ENCODE peak calls at places on chromosome 3, in nine cellular contexts. One of them, this sample, is unnamed. For H3K4me1 and H3K9me3, the result is how much of the 10 kb centered on the place peaks cover.

GRCh38 chr3:100802126-100802525 is 92.8 kb downstream of the TFG start:
- DNase-seq in uterus: no peak
- DNase-seq in esophagus squamous epithelium: no peak
- DNase-seq in sigmoid colon: no peak
- DNase-seq in endothelial cell of umbilical vein: no peak
- DNase-seq in IMR-90: peak
- DNase-seq in upper lobe of left lung: no peak
- DNase-seq in breast epithelium: no peak
- DNase-seq in suprapubic skin: no peak
- DNase-seq in this sample: no peak

GRCh38 chr3:42450567-42450966 is 40.2 kb upstream of the LYZL4 start:
- DNase-seq in uterus: no peak
- DNase-seq in esophagus squamous epithelium: no peak
- DNase-seq in sigmoid colon: no peak
- DNase-seq in endothelial cell of umbilical vein: no peak
- DNase-seq in IMR-90: no peak
- DNase-seq in upper lobe of left lung: no peak
- DNase-seq in breast epithelium: no peak
- DNase-seq in suprapubic skin: no peak
- DNase-seq in this sample: no peak

GRCh38 chr3:195080125-195080524 is 190.8 kb downstream of the XXYLT1 start:
- DNase-seq in uterus: no peak
- DNase-seq in esophagus squamous epithelium: no peak
- DNase-seq in sigmoid colon: no peak
- DNase-seq in endothelial cell of umbilical vein: peak
- DNase-seq in IMR-90: no peak
- DNase-seq in upper lobe of left lung: no peak
- DNase-seq in breast epithelium: no peak
- DNase-seq in suprapubic skin: no peak
- DNase-seq in this sample: no peak

GRCh38 chr3:45337839-45338470 is 50.4 kb upstream of the LARS2 start:
- DNase-seq in uterus: no peak
- DNase-seq in esophagus squamous epithelium: no peak
- DNase-seq in sigmoid colon: no peak
- DNase-seq in endothelial cell of umbilical vein: no peak
- DNase-seq in IMR-90: no peak
- DNase-seq in upper lobe of left lung: no peak
- DNase-seq in breast epithelium: no peak
- DNase-seq in suprapubic skin: no peak
- DNase-seq in this sample: no peak

GRCh38 chr3:122533931-122534334 is 19.2 kb upstream of the KPNA1 start:
- DNase-seq in uterus: no peak
- DNase-seq in esophagus squamous epithelium: no peak
- DNase-seq in sigmoid colon: no peak
- DNase-seq in endothelial cell of umbilical vein: no peak
- DNase-seq in IMR-90: peak
- DNase-seq in upper lobe of left lung: no peak
- DNase-seq in breast epithelium: peak
- DNase-seq in suprapubic skin: no peak
- DNase-seq in this sample: peak

GRCh38 chr3:20930034-20930433 is 744.0 kb upstream of the SGO1 start:
- DNase-seq in uterus: no peak
- DNase-seq in esophagus squamous epithelium: no peak
- DNase-seq in sigmoid colon: no peak
- DNase-seq in endothelial cell of umbilical vein: peak
- DNase-seq in IMR-90: no peak
- DNase-seq in upper lobe of left lung: no peak
- DNase-seq in breast epithelium: no peak
- DNase-seq in suprapubic skin: no peak
- DNase-seq in this sample: no peak

GRCh38 chr3:37899711-37900306 is 38.1 kb downstream of the CTDSPL start:
- DNase-seq in uterus: no peak
- DNase-seq in esophagus squamous epithelium: no peak
- DNase-seq in sigmoid colon: no peak
- DNase-seq in endothelial cell of umbilical vein: peak
- DNase-seq in IMR-90: no peak
- DNase-seq in upper lobe of left lung: no peak
- DNase-seq in breast epithelium: no peak
- DNase-seq in suprapubic skin: no peak
- DNase-seq in this sample: no peak

GRCh38 chr3:47669026-47669749 is 90.5 kb upstream of the CSPG5 start:
- DNase-seq in uterus: no peak
- DNase-seq in esophagus squamous epithelium: no peak
- DNase-seq in sigmoid colon: no peak
- DNase-seq in endothelial cell of umbilical vein: peak
- DNase-seq in IMR-90: peak
- DNase-seq in upper lobe of left lung: no peak
- DNase-seq in breast epithelium: no peak
- DNase-seq in suprapubic skin: no peak
- DNase-seq in this sample: no peak

GRCh38 chr3:42024578-42025387 is 62.9 kb upstream of the ULK4 start:
- DNase-seq in uterus: no peak
- DNase-seq in esophagus squamous epithelium: no peak
- DNase-seq in sigmoid colon: no peak
- DNase-seq in endothelial cell of umbilical vein: peak
- DNase-seq in IMR-90: no peak
- DNase-seq in upper lobe of left lung: peak
- DNase-seq in breast epithelium: no peak
- DNase-seq in suprapubic skin: no peak
- DNase-seq in this sample: no peak

GRCh38 chr3:66593978-66594377 is 93.2 kb upstream of the LRIG1 start:
- DNase-seq in uterus: no peak
- DNase-seq in esophagus squamous epithelium: no peak
- DNase-seq in sigmoid colon: no peak
- DNase-seq in endothelial cell of umbilical vein: no peak
- DNase-seq in IMR-90: peak
- DNase-seq in upper lobe of left lung: no peak
- DNase-seq in breast epithelium: no peak
- DNase-seq in suprapubic skin: no peak
- DNase-seq in this sample: no peak

GRCh38 chr3:16372362-16373269 is 107.6 kb downstream of the OXNAD1 start:
- DNase-seq in uterus: peak
- DNase-seq in esophagus squamous epithelium: no peak
- DNase-seq in sigmoid colon: no peak
- DNase-seq in endothelial cell of umbilical vein: no peak
- DNase-seq in IMR-90: no peak
- DNase-seq in upper lobe of left lung: no peak
- DNase-seq in breast epithelium: no peak
- DNase-seq in suprapubic skin: no peak
- DNase-seq in this sample: no peak

GRCh38 chr3:187929115-187929828 is 184.0 kb upstream of the BCL6 start:
- DNase-seq in uterus: no peak
- DNase-seq in esophagus squamous epithelium: no peak
- DNase-seq in sigmoid colon: no peak
- DNase-seq in endothelial cell of umbilical vein: no peak
- DNase-seq in IMR-90: no peak
- DNase-seq in upper lobe of left lung: no peak
- DNase-seq in breast epithelium: no peak
- DNase-seq in suprapubic skin: no peak
- DNase-seq in this sample: no peak

GRCh38 chr3:4587061-4587837 is 94.1 kb downstream of the ITPR1 start:
- DNase-seq in uterus: no peak
- DNase-seq in esophagus squamous epithelium: no peak
- DNase-seq in sigmoid colon: no peak
- DNase-seq in endothelial cell of umbilical vein: no peak
- DNase-seq in IMR-90: no peak
- DNase-seq in upper lobe of left lung: no peak
- DNase-seq in breast epithelium: no peak
- DNase-seq in suprapubic skin: no peak
- DNase-seq in this sample: no peak

GRCh38 chr3:12442654-12443501 is 41.4 kb upstream of the TSEN2 start:
- DNase-seq in uterus: no peak
- DNase-seq in esophagus squamous epithelium: no peak
- DNase-seq in sigmoid colon: peak
- DNase-seq in endothelial cell of umbilical vein: no peak
- DNase-seq in IMR-90: peak
- DNase-seq in upper lobe of left lung: no peak
- DNase-seq in breast epithelium: no peak
- DNase-seq in suprapubic skin: no peak
- DNase-seq in this sample: no peak

GRCh38 chr3:14490255-14490654 is 49.9 kb downstream of the GRIP2 start:
- DNase-seq in uterus: no peak
- DNase-seq in esophagus squamous epithelium: no peak
- DNase-seq in sigmoid colon: no peak
- DNase-seq in endothelial cell of umbilical vein: no peak
- DNase-seq in IMR-90: no peak
- DNase-seq in upper lobe of left lung: no peak
- DNase-seq in breast epithelium: no peak
- DNase-seq in suprapubic skin: no peak
- DNase-seq in this sample: no peak
- TF ChIP-seq POLR2A in uterus: no peak
- TF ChIP-seq POLR2A in esophagus squamous epithelium: no peak
- TF ChIP-seq POLR2A in sigmoid colon: no peak
- TF ChIP-seq POLR2A in endothelial cell of umbilical vein: no peak
- TF ChIP-seq POLR2A in IMR-90: no peak
- TF ChIP-seq POLR2A in upper lobe of left lung: no peak
- TF ChIP-seq POLR2A in breast epithelium: no peak
- TF ChIP-seq POLR2A in suprapubic skin: no peak
- TF ChIP-seq POLR2A in this sample: no peak

DNA sequence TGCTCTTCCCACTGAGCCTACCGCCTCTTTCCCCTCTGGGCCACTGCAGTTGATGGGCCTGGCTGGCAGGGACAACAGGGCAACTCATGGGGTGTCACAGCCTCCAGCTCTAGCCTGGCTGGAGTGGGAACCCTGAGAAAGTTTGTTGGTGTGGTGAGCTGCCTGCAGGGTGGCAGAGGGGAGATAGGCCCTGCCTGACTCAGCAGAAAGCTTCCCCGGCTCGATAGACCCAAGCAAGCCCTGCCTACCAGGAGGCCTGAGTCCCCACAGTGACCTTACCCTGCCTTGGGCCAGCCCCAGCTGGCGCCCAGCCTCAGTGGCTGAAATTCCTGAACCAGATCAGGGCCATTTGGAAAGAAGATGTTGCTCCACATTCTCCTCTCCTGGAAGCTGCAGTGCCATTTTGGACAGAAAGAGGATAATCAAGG is 29.4 kb downstream of the ABTB1 start:
- DNase-seq in uterus: peak
- DNase-seq in esophagus squamous epithelium: no peak
- DNase-seq in sigmoid colon: peak
- DNase-seq in endothelial cell of umbilical vein: no peak
- DNase-seq in IMR-90: no peak
- DNase-seq in upper lobe of left lung: no peak
- DNase-seq in breast epithelium: no peak
- DNase-seq in suprapubic skin: peak
- DNase-seq in this sample: peak
- H3K4me1 ChIP-seq in uterus: under half
- H3K4me1 ChIP-seq in esophagus squamous epithelium: under half
- H3K4me1 ChIP-seq in sigmoid colon: under half
- H3K4me1 ChIP-seq in endothelial cell of umbilical vein: under half
- H3K4me1 ChIP-seq in IMR-90: under half
- H3K4me1 ChIP-seq in upper lobe of left lung: under half
- H3K4me1 ChIP-seq in breast epithelium: under half
- H3K4me1 ChIP-seq in suprapubic skin: half or more
- H3K4me1 ChIP-seq in this sample: under half

GRCh38 chr3:40310690-40311089 is 1.2 kb downstream of the EIF1B start:
- DNase-seq in uterus: no peak
- DNase-seq in esophagus squamous epithelium: no peak
- DNase-seq in sigmoid colon: no peak
- DNase-seq in endothelial cell of umbilical vein: peak
- DNase-seq in IMR-90: peak
- DNase-seq in upper lobe of left lung: no peak
- DNase-seq in breast epithelium: no peak
- DNase-seq in suprapubic skin: no peak
- DNase-seq in this sample: no peak
- H3K9me3 ChIP-seq in uterus: under half
- H3K9me3 ChIP-seq in esophagus squamous epithelium: under half
- H3K9me3 ChIP-seq in sigmoid colon: under half
- H3K9me3 ChIP-seq in endothelial cell of umbilical vein: under half
- H3K9me3 ChIP-seq in IMR-90: under half
- H3K9me3 ChIP-seq in upper lobe of left lung: under half
- H3K9me3 ChIP-seq in breast epithelium: under half
- H3K9me3 ChIP-seq in suprapubic skin: under half
- H3K9me3 ChIP-seq in this sample: under half

GRCh38 chr3:50304601-50305000 is 1.2 kb upstream of the HYAL1 start:
- DNase-seq in uterus: no peak
- DNase-seq in esophagus squamous epithelium: no peak
- DNase-seq in sigmoid colon: no peak
- DNase-seq in endothelial cell of umbilical vein: no peak
- DNase-seq in IMR-90: peak
- DNase-seq in upper lobe of left lung: no peak
- DNase-seq in breast epithelium: no peak
- DNase-seq in suprapubic skin: no peak
- DNase-seq in this sample: no peak

GRCh38 chr3:50300681-50301254 is 1.6 kb upstream of the HYAL3 start:
- DNase-seq in uterus: no peak
- DNase-seq in esophagus squamous epithelium: no peak
- DNase-seq in sigmoid colon: no peak
- DNase-seq in endothelial cell of umbilical vein: no peak
- DNase-seq in IMR-90: no peak
- DNase-seq in upper lobe of left lung: no peak
- DNase-seq in breast epithelium: no peak
- DNase-seq in suprapubic skin: no peak
- DNase-seq in this sample: no peak

GRCh38 chr3:50299929-50300680 is 900 bp upstream of the HYAL3 start:
- DNase-seq in uterus: no peak
- DNase-seq in esophagus squamous epithelium: no peak
- DNase-seq in sigmoid colon: peak
- DNase-seq in endothelial cell of umbilical vein: no peak
- DNase-seq in IMR-90: peak
- DNase-seq in upper lobe of left lung: no peak
- DNase-seq in breast epithelium: no peak
- DNase-seq in suprapubic skin: peak
- DNase-seq in this sample: peak

GRCh38 chr3:50302095-50303037 is 1.0 kb downstream of the HYAL1 start:
- DNase-seq in uterus: no peak
- DNase-seq in esophagus squamous epithelium: no peak
- DNase-seq in sigmoid colon: no peak
- DNase-seq in endothelial cell of umbilical vein: no peak
- DNase-seq in IMR-90: no peak
- DNase-seq in upper lobe of left lung: peak
- DNase-seq in breast epithelium: no peak
- DNase-seq in suprapubic skin: peak
- DNase-seq in this sample: no peak

DNA sequence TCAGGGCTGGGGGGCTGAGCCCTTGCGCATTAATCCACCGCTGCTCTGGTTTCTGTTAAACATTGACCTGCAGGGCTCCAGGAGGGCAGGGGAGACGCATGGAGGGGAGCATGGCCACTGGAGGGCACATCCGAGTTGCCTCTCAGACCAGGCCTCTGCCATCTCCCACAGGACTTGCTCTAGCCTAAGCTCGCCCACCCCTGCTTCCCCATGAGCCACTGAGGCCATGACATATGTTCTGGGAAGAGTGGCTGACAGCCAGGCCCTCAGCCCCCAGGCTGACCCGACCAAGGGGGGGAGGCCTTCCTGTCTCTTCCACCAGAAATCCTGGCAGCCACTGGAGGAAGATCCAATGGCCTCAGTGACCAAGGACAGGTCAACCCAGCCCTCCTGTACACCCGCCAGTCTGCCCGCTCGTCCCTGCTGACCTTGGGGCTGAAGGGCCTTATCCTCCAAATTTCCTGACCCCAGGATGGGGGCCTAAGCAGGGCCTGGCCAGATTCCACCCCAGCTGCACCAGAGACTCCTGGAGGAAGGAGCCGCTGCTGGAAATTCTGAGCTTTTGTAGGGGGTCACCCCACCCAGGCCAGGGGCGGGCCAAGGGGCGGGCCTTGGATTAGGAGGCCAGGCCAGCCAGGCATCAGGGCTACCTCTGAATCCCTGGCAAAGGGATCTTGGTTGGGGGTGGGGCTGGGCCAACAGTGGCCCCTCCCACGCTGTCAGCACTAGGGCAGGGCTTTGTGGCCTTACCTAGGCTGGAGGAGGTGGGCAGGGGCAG is at the start of gene HYAL1:
- DNase-seq in uterus: peak
- DNase-seq in esophagus squamous epithelium: no peak
- DNase-seq in sigmoid colon: peak
- DNase-seq in endothelial cell of umbilical vein: no peak
- DNase-seq in IMR-90: no peak
- DNase-seq in upper lobe of left lung: peak
- DNase-seq in breast epithelium: no peak
- DNase-seq in suprapubic skin: peak
- DNase-seq in this sample: peak
- TF ChIP-seq POLR2A in uterus: no peak
- TF ChIP-seq POLR2A in esophagus squamous epithelium: no peak
- TF ChIP-seq POLR2A in sigmoid colon: no peak
- TF ChIP-seq POLR2A in endothelial cell of umbilical vein: no peak
- TF ChIP-seq POLR2A in IMR-90: no peak
- TF ChIP-seq POLR2A in upper lobe of left lung: no peak
- TF ChIP-seq POLR2A in breast epithelium: no peak
- TF ChIP-seq POLR2A in suprapubic skin: no peak
- TF ChIP-seq POLR2A in this sample: peak

This sample was measured in adrenal gland.